ENCODE peak calls at places on chromosomes 16 and 17, in seven cellular contexts. O is esophagus squamous epithelium, D is prostate gland, Q is left ventricle myocardium inferior, B is ovary, H is tibial artery, V is OCI-LY7. M is an unnamed sample.

GRCh38 chr16:31181102-31181830 is 1.3 kb downstream of the FUS start:
- DNase-seq in D (no peak), V (peak; percentile 48), B (peak; percentile 38), H (peak; percentile 73), Q (peak; percentile 36), O (no peak), M (no peak)

GRCh38 chr16:53285236-53285635 is 149.0 kb upstream of the RBL2 start:
- DNase-seq in B (no peak), H (no peak), V (no peak), O (no peak), Q (no peak), D (no peak), M (no peak)

GRCh38 chr17:81020767-81021497 is 14.0 kb upstream of the BAIAP2 start:
- DNase-seq in O (no peak), D (no peak), B (peak; percentile 39), Q (peak; percentile 74), V (no peak), H (no peak), M (peak; percentile 55)

GRCh38 chr17:72118588-72119279 is 2.1 kb upstream of the SOX9 start:
- DNase-seq in V (peak; percentile 54), Q (peak; percentile 52), D (peak; percentile 74), H (peak; percentile 78), O (no peak), B (no peak), M (peak; percentile 55)

GRCh38 chr17:31907342-31907975 is 6.0 kb upstream of the UTP6 start:
- DNase-seq in D (peak; percentile 50), O (no peak), B (peak; percentile 74), Q (no peak), V (no peak), H (peak; percentile 70), M (peak; percentile 21)

GRCh38 chr16:66469291-66469931 is 42.3 kb downstream of the BEAN1 start:
- DNase-seq in H (peak; percentile 50), D (no peak), Q (no peak), V (no peak), O (no peak), B (no peak), M (no peak)

GRCh38 chr16:23131436-23131835 is 17.8 kb downstream of the USP31 start:
- DNase-seq in H (no peak), V (no peak), O (no peak), B (no peak), Q (no peak), D (no peak), M (no peak)

GRCh38 chr17:62616993-62617893 is 10.2 kb upstream of the MRC2 start:
- DNase-seq in O (no peak), H (no peak), D (no peak), V (no peak), Q (no peak), B (no peak), M (no peak)

GRCh38 chr17:60817187-60817586 is 139.5 kb downstream of the BCAS3 start:
- DNase-seq in H (no peak), B (no peak), D (no peak), Q (no peak), V (no peak), O (no peak), M (peak; percentile 86)

GRCh38 chr16:3485097-3485470 is 10.2 kb downstream of the C16orf90 start:
- DNase-seq in Q (no peak), B (no peak), V (no peak), D (no peak), H (no peak), O (no peak), M (no peak)

GRCh38 chr17:32947736-32948135 is 19.8 kb downstream of the TMEM98 start:
- DNase-seq in H (no peak), Q (no peak), B (no peak), O (no peak), V (no peak), D (no peak), M (no peak)

GRCh38 chr16:46996391-46996790 is 22.9 kb upstream of the DNAJA2 start:
- DNase-seq in H (no peak), B (no peak), V (no peak), O (no peak), Q (no peak), D (no peak), M (no peak)

GRCh38 chr17:58918072-58918471 is 162.4 kb downstream of the PPM1E start:
- DNase-seq in D (no peak), V (no peak), H (no peak), O (no peak), Q (no peak), B (no peak), M (no peak)

GRCh38 chr17:29791336-29791735 is 138.7 kb downstream of the SSH2 start:
- DNase-seq in O (no peak), Q (no peak), V (no peak), H (no peak), D (no peak), B (no peak), M (peak; percentile 68)
- H3K4me1 ChIP-seq in O (peaks cover 2% of the 10 kb centered on the region), Q (peaks cover 21% of the 10 kb centered on the region), V (no peaks in the 10 kb centered on the region), H (peaks cover 3% of the 10 kb centered on the region), D (no peaks in the 10 kb centered on the region), B (no peaks in the 10 kb centered on the region), M (peaks cover 19% of the 10 kb centered on the region)

GRCh38 chr16:60491258-60491657 is 1545.0 kb downstream of the CDH8 start:
- DNase-seq in O (no peak), B (no peak), Q (no peak), H (no peak), V (no peak), D (no peak), M (no peak)

GRCh38 chr16:60485877-60486489 is 1550.3 kb downstream of the CDH8 start:
- DNase-seq in B (no peak), Q (no peak), O (no peak), H (no peak), V (no peak), D (no peak), M (no peak)
- H3K27ac ChIP-seq in B (no peak overlapping the region), Q (no peak overlapping the region), O (no peak overlapping the region), H (no peak overlapping the region), V (no peak overlapping the region), D (no peak overlapping the region), M (no peak overlapping the region)

GRCh38 chr17:41907633-41908539 is 10.9 kb downstream of the ACLY start:
- DNase-seq in H (no peak), V (no peak), Q (no peak), O (no peak), D (no peak), B (no peak), M (no peak)

GRCh38 chr17:41909088-41909487 is 9.7 kb downstream of the ACLY start:
- DNase-seq in O (no peak), Q (no peak), H (no peak), B (no peak), V (no peak), D (no peak), M (no peak)

GRCh38 chr17:41913798-41914197 is 5.0 kb downstream of the ACLY start:
- DNase-seq in B (no peak), O (no peak), Q (no peak), H (no peak), V (no peak), D (peak; percentile 16), M (no peak)

GRCh38 chr17:41912925-41913324 is 5.8 kb downstream of the ACLY start:
- DNase-seq in V (no peak), D (no peak), H (no peak), B (no peak), Q (no peak), O (no peak), M (no peak)

GRCh38 chr17:41910701-41911391 is 7.9 kb downstream of the ACLY start:
- DNase-seq in H (no peak), O (no peak), B (no peak), Q (no peak), D (no peak), V (no peak), M (peak; percentile 70)
- TF ChIP-seq CTCF in H (no peak), O (no peak), B (no peak), Q (no peak), D (no peak), V (no peak), M (no peak)

GRCh38 chr16:55058576-55058975 is 127.9 kb downstream of the IRX5 start:
- DNase-seq in B (no peak), V (no peak), D (no peak), O (no peak), Q (no peak), H (peak; percentile 25), M (no peak)

GRCh38 chr16:55055262-55055661 is 124.6 kb downstream of the IRX5 start:
- DNase-seq in H (no peak), B (no peak), Q (no peak), D (no peak), O (no peak), V (no peak), M (no peak)

GRCh38 chr16:55056585-55057520 is 126.2 kb downstream of the IRX5 start:
- DNase-seq in O (no peak), D (no peak), B (no peak), Q (no peak), V (no peak), H (peak; percentile 46), M (no peak)

GRCh38 chr16:55059146-55059545 is 128.5 kb downstream of the IRX5 start:
- DNase-seq in H (peak; percentile 16), Q (no peak), O (no peak), V (no peak), D (no peak), B (no peak), M (no peak)

GRCh38 chr16:55057866-55058265 is 127.2 kb downstream of the IRX5 start:
- DNase-seq in Q (no peak), B (no peak), V (no peak), D (no peak), O (no peak), H (peak; percentile 31), M (no peak)
- H3K4me1 ChIP-seq in Q (peaks cover 8% of the 10 kb centered on the region), B (no peaks in the 10 kb centered on the region), V (no peaks in the 10 kb centered on the region), D (no peaks in the 10 kb centered on the region), O (no peaks in the 10 kb centered on the region), H (peaks cover 7% of the 10 kb centered on the region), M (no peaks in the 10 kb centered on the region)

GRCh38 chr16:9843424-9844013 is 338.7 kb downstream of the GRIN2A start:
- DNase-seq in D (no peak), H (no peak), O (no peak), V (no peak), B (no peak), Q (no peak), M (no peak)

GRCh38 chr16:9847146-9847545 is 335.1 kb downstream of the GRIN2A start:
- DNase-seq in B (no peak), D (no peak), O (no peak), V (no peak), Q (no peak), H (no peak), M (no peak)

GRCh38 chr16:9845661-9846361 is 336.4 kb downstream of the GRIN2A start:
- DNase-seq in H (no peak), D (no peak), O (no peak), B (no peak), V (no peak), Q (no peak), M (peak; percentile 64)

GRCh38 chr16:9846362-9847099 is 335.7 kb downstream of the GRIN2A start:
- DNase-seq in Q (no peak), H (no peak), B (no peak), O (no peak), D (no peak), V (no peak), M (no peak)

GRCh38 chr16:9844361-9844760 is 337.9 kb downstream of the GRIN2A start:
- DNase-seq in B (no peak), O (no peak), H (no peak), D (no peak), Q (no peak), V (no peak), M (no peak)
- H3K27ac ChIP-seq in B (no peak overlapping the region), O (no peak overlapping the region), H (no peak overlapping the region), D (no peak overlapping the region), Q (no peak overlapping the region), V (no peak overlapping the region), M (no peak overlapping the region)

M was measured in foreskin keratinocyte.